ENCODE peak calls at places on chromosome 4, in five cellular contexts. X is heart left ventricle, I is AG10803, W is suprapubic skin, E is glutamatergic neuron. U is an unnamed sample.

GRCh38 chr4:28225005-28225404 is 1364.4 kb downstream of the STIM2 start:
- DNase-seq in W (no peak), E (peak), X (no peak), I (peak), U (no peak)

GRCh38 chr4:83657336-83657735 is 121.4 kb downstream of the GPAT3 start:
- DNase-seq in W (no peak), E (no peak), X (no peak), I (no peak), U (no peak)

GRCh38 chr4:139184129-139184528 is 7.1 kb upstream of the ELF2 start:
- DNase-seq in I (peak), X (no peak), W (no peak), E (no peak), U (no peak)

GRCh38 chr4:107838138-107838618 is 13.4 kb downstream of the SGMS2 start:
- DNase-seq in X (no peak), E (no peak), I (peak), W (no peak), U (no peak)

GRCh38 chr4:1575418-1576199 is 108.5 kb downstream of the FAM53A start:
- DNase-seq in E (peak), X (no peak), I (no peak), W (no peak), U (no peak)

GRCh38 chr4:87132035-87132434 is 88.4 kb downstream of the KLHL8 start:
- DNase-seq in W (no peak), I (no peak), E (no peak), X (no peak), U (no peak)

GRCh38 chr4:111323916-111324315 is 701.0 kb upstream of the PITX2 start:
- DNase-seq in X (no peak), E (no peak), I (peak), W (no peak), U (no peak)

GRCh38 chr4:85482000-85482738 is 7.2 kb downstream of the ARHGAP24 start:
- DNase-seq in E (no peak), W (no peak), I (no peak), X (no peak), U (no peak)

GRCh38 chr4:87465739-87466366 is 43.5 kb downstream of the NUDT9 start:
- DNase-seq in X (no peak), E (no peak), W (no peak), I (peak), U (no peak)

GRCh38 chr4:174553828-174554227 is 31.5 kb upstream of the HPGD start:
- DNase-seq in I (peak), X (no peak), E (no peak), W (no peak), U (no peak)

GRCh38 chr4:77636902-77637301 is 31.3 kb downstream of the CXCL13 start:
- DNase-seq in W (no peak), E (no peak), I (peak), X (no peak), U (no peak)

GRCh38 chr4:74085669-74086068 is 13.3 kb downstream of the CXCL2 start:
- DNase-seq in E (no peak), X (no peak), I (no peak), W (no peak), U (no peak)

GRCh38 chr4:88457307-88458090 is 580 bp downstream of the HERC5 start:
- DNase-seq in E (peak), I (peak), W (no peak), X (peak), U (no peak)

GRCh38 chr4:39526283-39526682 is 956 bp downstream of the UGDH start:
- DNase-seq in W (no peak), X (no peak), E (no peak), I (no peak), U (no peak)

GRCh38 chr4:87071401-87071800 is 136.6 kb downstream of the AFF1 start:
- DNase-seq in I (no peak), E (no peak), W (no peak), X (peak), U (no peak)

GRCh38 chr4:184397516-184398163 is 76.7 kb downstream of the IRF2 start:
- DNase-seq in E (no peak), W (no peak), I (no peak), X (no peak), U (no peak)

GRCh38 chr4:81635747-81636146 is 164.0 kb upstream of the RASGEF1B start:
- DNase-seq in W (no peak), I (no peak), X (peak), E (no peak), U (no peak)

GRCh38 chr4:83510442-83510841 is 25.5 kb upstream of the GPAT3 start:
- DNase-seq in X (no peak), W (no peak), E (no peak), I (no peak), U (no peak)

GRCh38 chr4:96103086-96103485 is 263.2 kb downstream of the PDHA2 start:
- DNase-seq in I (no peak), E (no peak), W (no peak), X (no peak), U (no peak)

GRCh38 chr4:52200339-52200725 is 149.2 kb downstream of the SPATA18 start:
- DNase-seq in E (no peak), W (no peak), X (no peak), I (no peak), U (no peak)

GRCh38 chr4:165204462-165204830 is 2.9 kb upstream of the KLHL2 start:
- DNase-seq in X (no peak), E (no peak), W (no peak), I (peak), U (no peak)

GRCh38 chr4:154838155-154838554 is 57.1 kb downstream of the RBM46 start:
- DNase-seq in E (no peak), W (no peak), I (no peak), X (no peak), U (no peak)

GRCh38 chr4:106679063-106679462 is 310.5 kb upstream of the GIMD1 start:
- DNase-seq in W (no peak), E (no peak), I (no peak), X (no peak), U (no peak)

GRCh38 chr4:159487284-159487747 is 384.4 kb downstream of the RAPGEF2 start:
- DNase-seq in W (no peak), X (peak), E (peak), I (peak), U (no peak)

GRCh38 chr4:4853371-4853823 is 6.1 kb upstream of the MSX1 start:
- DNase-seq in E (peak), X (no peak), I (no peak), W (no peak), U (no peak)

GRCh38 chr4:176271749-176272148 is 2.7 kb upstream of the ASB5 start:
- DNase-seq in I (peak), X (no peak), W (no peak), E (no peak), U (no peak)

GRCh38 chr4:5211274-5211852 is 160.1 kb downstream of the STK32B start:
- DNase-seq in I (no peak), W (no peak), X (no peak), E (no peak), U (no peak)

GRCh38 chr4:73520821-73521220 is 39.3 kb downstream of the AFM start:
- DNase-seq in E (no peak), W (no peak), X (no peak), I (peak), U (no peak)

GRCh38 chr4:188839704-188840103 is 700.5 kb downstream of the TRIML1 start:
- DNase-seq in X (no peak), E (no peak), I (peak), W (no peak), U (no peak)

GRCh38 chr4:182560358-182560757 is 317.2 kb downstream of the TENM3 start:
- DNase-seq in W (no peak), I (peak), X (no peak), E (no peak), U (no peak)
- TF ChIP-seq CTCF in W (no peak), I (peak), X (no peak), E (no peak), U (no peak)

DNA sequence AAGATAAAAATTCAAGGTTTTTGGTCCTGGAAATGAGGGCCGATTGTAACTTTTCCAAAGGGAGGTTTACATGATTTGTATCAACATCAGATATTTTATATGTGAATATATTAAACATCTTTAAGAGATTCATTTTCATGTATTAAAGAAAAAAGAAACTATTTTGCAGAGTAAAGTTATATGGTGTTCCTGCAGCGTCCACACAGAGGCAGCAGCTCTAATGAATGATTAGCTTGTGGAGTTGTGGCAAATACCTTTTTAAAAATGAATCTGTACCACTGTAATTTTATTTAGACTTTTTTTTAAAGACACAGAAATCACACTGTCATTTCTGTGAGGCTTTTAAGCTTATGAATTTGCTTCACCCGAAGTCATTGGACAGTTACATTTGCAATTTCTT is 25.6 kb upstream of the FHDC1 start:
- DNase-seq in E (no peak), X (no peak), I (no peak), W (no peak), U (no peak)
- TF ChIP-seq CTCF in E (no peak), X (no peak), I (no peak), W (no peak), U (no peak)

GRCh38 chr4:26788341-26788733 is 72.3 kb upstream of the STIM2 start:
- DNase-seq in X (no peak), I (no peak), E (no peak), W (no peak), U (no peak)

GRCh38 chr4:26789208-26789607 is 71.4 kb upstream of the STIM2 start:
- DNase-seq in E (no peak), I (no peak), W (no peak), X (no peak), U (no peak)

GRCh38 chr4:26785766-26786165 is 74.9 kb upstream of the STIM2 start:
- DNase-seq in E (no peak), X (no peak), W (no peak), I (no peak), U (no peak)

GRCh38 chr4:26786916-26787315 is 73.7 kb upstream of the STIM2 start:
- DNase-seq in X (no peak), E (no peak), W (no peak), I (no peak), U (no peak)

GRCh38 chr4:26787461-26788340 is 72.9 kb upstream of the STIM2 start:
- DNase-seq in W (no peak), I (peak), X (peak), E (no peak), U (no peak)
- TF ChIP-seq CTCF in W (no peak), I (peak), X (peak), E (no peak), U (no peak)

GRCh38 chr4:3714642-3715001 is 51.6 kb upstream of the ADRA2C start:
- DNase-seq in X (no peak), I (no peak), E (no peak), W (no peak), U (no peak)
- TF ChIP-seq CTCF in X (no peak), I (no peak), E (no peak), W (no peak), U (no peak)

DNA sequence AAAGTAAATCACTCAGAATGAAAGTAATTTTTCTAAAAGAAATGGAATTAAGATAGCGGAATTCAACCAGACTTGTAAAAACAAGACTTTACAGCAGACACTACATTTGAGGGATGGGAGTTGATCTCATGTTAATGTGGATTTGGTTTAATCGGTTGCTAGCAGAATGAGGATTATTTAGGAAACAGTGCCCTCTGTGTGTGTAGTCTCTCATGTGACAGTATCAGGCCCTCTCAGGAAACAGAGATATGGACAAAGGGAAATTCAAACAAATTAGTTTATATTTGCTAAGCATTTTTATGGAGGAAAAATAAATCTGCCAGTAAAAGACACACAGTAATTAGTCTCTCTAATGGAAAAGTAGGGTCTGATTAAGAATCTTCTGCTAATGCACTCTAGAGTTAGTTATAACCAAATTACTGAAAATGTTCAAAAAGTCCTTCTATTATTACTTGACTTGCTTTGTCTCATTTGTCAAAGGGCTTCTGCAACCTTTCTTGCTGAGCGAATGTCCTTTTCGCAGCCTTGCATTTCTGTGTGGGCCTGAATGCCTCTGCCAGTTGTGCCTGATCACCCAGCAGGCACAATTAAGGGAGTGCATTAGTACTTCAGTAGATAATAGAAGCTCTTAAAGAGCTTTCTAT is 1282.3 kb upstream of the TENM3 start:
- DNase-seq in X (no peak), I (peak), W (no peak), E (no peak), U (no peak)
- TF ChIP-seq CTCF in X (no peak), I (peak), W (no peak), E (no peak), U (no peak)

U was measured in omental fat pad.